ENCODE peak calls at places on chromosomes 13 and 19, in four cellular contexts. A is GM19239; L is NCI-H1092; N is stimulated activated CD4-positive, alpha-beta T cell treated with anti-CD3 and anti-CD28 coated beads, Interleukin-15, amount 100 ng/mL, for 1 hour. R is an unnamed sample.
A peak's percentile ranks its signal among the peaks of the same experiment; 100 is the strongest.

GRCh38 chr19:2231621-2232221 is 4.4 kb downstream of the PLEKHJ1 start:
- DNase-seq in A (no peak), L (no peak), N (no peak), R (no peak)

GRCh38 chr13:110361365-110361911 is 54.4 kb downstream of the COL4A2 start:
- DNase-seq in A (no peak), L (no peak), N (no peak), R (no peak)

GRCh38 chr13:58080806-58081205 is 449.3 kb downstream of the PCDH17 start:
- DNase-seq in A (no peak), L (no peak), N (no peak), R (no peak)

GRCh38 chr19:8261347-8261746 is 46.8 kb downstream of the CD320 start:
- DNase-seq in A (no peak), L (no peak), N (no peak), R (no peak)

GRCh38 chr19:29622191-29623070 is 16.3 kb downstream of the POP4 start:
- DNase-seq in A (peak; percentile 44), L (no peak), N (no peak), R (no peak)

GRCh38 chr19:33535176-33535575 is 13.6 kb upstream of the PEPD start:
- DNase-seq in A (no peak), L (no peak), N (no peak), R (no peak)

GRCh38 chr19:42076375-42076944 is 494 bp downstream of the ZNF574 start:
- DNase-seq in A (no peak), L (no peak), N (no peak), R (no peak)

GRCh38 chr19:38082256-38083118 is 141.5 kb downstream of the DPF1 start:
- DNase-seq in A (no peak), L (no peak), N (no peak), R (no peak)

GRCh38 chr13:79417741-79418140 is 11.7 kb upstream of the RBM26 start:
- DNase-seq in A (no peak), L (no peak), N (no peak), R (no peak)

GRCh38 chr19:47493378-47494210 is 9.6 kb upstream of the KPTN start:
- DNase-seq in A (no peak), L (no peak), N (no peak), R (no peak)

GRCh38 chr19:3457531-3458228 is 22.6 kb downstream of the SMIM24 start:
- DNase-seq in A (no peak), L (no peak), N (no peak), R (no peak)

GRCh38 chr19:53849237-53849676 is 18.4 kb upstream of the MYADM start:
- DNase-seq in A (no peak), L (no peak), N (no peak), R (no peak)

R was measured in NCI-H1048.